ENCODE peak calls at places on chromosomes 6 and 20, in eight cellular contexts. Q, U, T, L, W, F, Z and J are unnamed samples.

GRCh38 chr6:10659697-10660348 is 34.6 kb downstream of the C6orf52 start:
- DNase-seq in Q (no peak), U (no peak), T (peak; percentile 11), L (no peak), W (no peak), F (no peak), Z (peak; percentile 68), J (peak; percentile 61)

GRCh38 chr20:1619861-1620444 is at the start of gene SIRPB1:
- DNase-seq in Q (no peak), U (no peak), T (no peak), L (no peak), W (no peak), F (no peak), Z (no peak), J (no peak)

GRCh38 chr20:10857362-10858070 is 183.7 kb upstream of the JAG1 start:
- DNase-seq in Q (no peak), U (no peak), T (no peak), L (no peak), W (no peak), F (no peak), Z (no peak), J (no peak)

GRCh38 chr6:42101186-42101657 is 41.2 kb downstream of the C6orf132 start:
- DNase-seq in Q (no peak), U (no peak), T (no peak), L (peak; percentile 43), W (no peak), F (no peak), Z (peak; percentile 33), J (no peak)

GRCh38 chr20:59774204-59774641 is 159.2 kb downstream of the SYCP2 start:
- DNase-seq in Q (no peak), U (no peak), T (no peak), L (no peak), W (no peak), F (no peak), Z (no peak), J (no peak)

GRCh38 chr6:51818520-51819022 is 268.8 kb downstream of the PKHD1 start:
- DNase-seq in Q (no peak), U (no peak), T (no peak), L (no peak), W (no peak), F (no peak), Z (no peak), J (no peak)

GRCh38 chr6:56984374-56984773 is 29.5 kb downstream of the BEND6 start:
- DNase-seq in Q (no peak), U (no peak), T (no peak), L (no peak), W (peak; percentile 11), F (no peak), Z (no peak), J (no peak)

GRCh38 chr6:90914312-90914711 is 327.4 kb upstream of the MAP3K7 start:
- DNase-seq in Q (no peak), U (no peak), T (no peak), L (no peak), W (no peak), F (no peak), Z (no peak), J (no peak)

GRCh38 chr6:1103945-1104623 is 207.8 kb upstream of the FOXQ1 start:
- DNase-seq in Q (peak; percentile 18), U (no peak), T (no peak), L (no peak), W (no peak), F (no peak), Z (no peak), J (peak; percentile 93)

GRCh38 chr20:63177134-63177784 is 38.7 kb downstream of the YTHDF1 start:
- DNase-seq in Q (no peak), U (peak; percentile 55), T (no peak), L (no peak), W (no peak), F (peak; percentile 50), Z (peak; percentile 96), J (no peak)

GRCh38 chr6:157317129-157317814 is 6.0 kb downstream of the TMEM242 start:
- DNase-seq in Q (no peak), U (no peak), T (no peak), L (peak; percentile 81), W (peak; percentile 70), F (no peak), Z (no peak), J (no peak)

GRCh38 chr20:5923493-5923892 is 26.8 kb downstream of the TRMT6 start:
- DNase-seq in Q (no peak), U (no peak), T (no peak), L (no peak), W (no peak), F (no peak), Z (no peak), J (no peak)

GRCh38 chr6:158284340-158285210 is 27.7 kb upstream of the TULP4 start:
- DNase-seq in Q (no peak), U (no peak), T (no peak), L (no peak), W (peak; percentile 89), F (peak; percentile 15), Z (no peak), J (peak; percentile 41)

GRCh38 chr6:65280060-65280459 is 427.0 kb downstream of the EYS start:
- DNase-seq in Q (no peak), U (peak; percentile 4), T (no peak), L (no peak), W (no peak), F (no peak), Z (no peak), J (no peak)

GRCh38 chr20:3307695-3308094 is 68.7 kb upstream of the SLC4A11 start:
- DNase-seq in Q (no peak), U (no peak), T (no peak), L (no peak), W (no peak), F (no peak), Z (no peak), J (no peak)

GRCh38 chr20:14444106-14444505 is 106.7 kb upstream of the FLRT3 start:
- DNase-seq in Q (no peak), U (no peak), T (no peak), L (no peak), W (no peak), F (no peak), Z (no peak), J (no peak)

GRCh38 chr20:63846128-63846771 is 15.0 kb upstream of the ABHD16B start:
- DNase-seq in Q (peak; percentile 62), U (peak; percentile 91), T (no peak), L (peak; percentile 86), W (no peak), F (no peak), Z (no peak), J (peak; percentile 91)

GRCh38 chr20:36478137-36478905 is 63.0 kb upstream of the MYL9 start:
- DNase-seq in Q (no peak), U (no peak), T (no peak), L (no peak), W (no peak), F (no peak), Z (no peak), J (peak; percentile 76)

GRCh38 chr6:31727717-31728671 is 1.1 kb downstream of the DDAH2 start:
- DNase-seq in Q (no peak), U (no peak), T (no peak), L (no peak), W (no peak), F (no peak), Z (no peak), J (no peak)

GRCh38 chr6:113586413-113586812 is 270.7 kb upstream of the MARCKS start:
- DNase-seq in Q (no peak), U (no peak), T (no peak), L (no peak), W (no peak), F (no peak), Z (no peak), J (no peak)

GRCh38 chr6:41508479-41508878 is 37.7 kb upstream of the FOXP4 start:
- DNase-seq in Q (no peak), U (no peak), T (no peak), L (no peak), W (no peak), F (no peak), Z (no peak), J (no peak)

GRCh38 chr6:34459899-34460593 is 5.8 kb upstream of the PACSIN1 start:
- DNase-seq in Q (peak; percentile 58), U (peak; percentile 34), T (no peak), L (peak; percentile 41), W (peak; percentile 9), F (no peak), Z (no peak), J (peak; percentile 61)

GRCh38 chr20:11502051-11502450 is 415.6 kb upstream of the BTBD3 start:
- DNase-seq in Q (no peak), U (no peak), T (no peak), L (no peak), W (peak; percentile 34), F (no peak), Z (no peak), J (no peak)

GRCh38 chr6:23329091-23329490 is 759.7 kb downstream of the HDGFL1 start:
- DNase-seq in Q (no peak), U (peak; percentile 96), T (no peak), L (no peak), W (no peak), F (no peak), Z (no peak), J (no peak)